ENCODE peak calls at places on chromosomes 4 and X, in five cellular contexts. V is NT2/D1; C is activated naive CD4-positive, alpha-beta T cell treated with anti-CD3 and anti-CD28 coated beads for 36 hours; O is NCI-H2029; Q is GM13976. J is an unnamed sample.

GRCh38 chr4:69523385-69524132 is 27.9 kb upstream of the UGT2B4 start:
- DNase-seq in C (no peak), V (no peak), Q (no peak), O (no peak), J (peak)

GRCh38 chr4:111849726-111850284 is 295.4 kb upstream of the FAM241A start:
- DNase-seq in O (no peak), Q (no peak), V (no peak), C (no peak), J (no peak)

GRCh38 chr4:621296-622070 is 3.9 kb upstream of the PDE6B start:
- DNase-seq in Q (no peak), O (no peak), C (no peak), V (no peak), J (no peak)

GRCh38 chr4:94636004-94636403 is 121.8 kb upstream of the BMPR1B start:
- DNase-seq in C (no peak), Q (no peak), V (no peak), O (no peak), J (no peak)

GRCh38 chr4:186651624-186652023 is 72.0 kb downstream of the FAT1 start:
- DNase-seq in C (no peak), Q (no peak), V (no peak), O (peak), J (peak)

GRCh38 chr4:54657556-54658313 is at the start of gene KIT:
- DNase-seq in O (peak), Q (peak), C (peak), V (peak), J (no peak)

GRCh38 chrX:14051416-14051815 is 21.7 kb upstream of the GEMIN8 start:
- DNase-seq in Q (no peak), V (no peak), O (no peak), C (no peak), J (no peak)

GRCh38 chr4:134702374-134702773 is 500.8 kb upstream of the PABPC4L start:
- DNase-seq in C (no peak), Q (no peak), V (no peak), O (no peak), J (no peak)

GRCh38 chrX:19543951-19544359 is 28.6 kb upstream of the MAP3K15 start:
- DNase-seq in Q (no peak), C (no peak), O (no peak), V (no peak), J (no peak)

GRCh38 chrX:45710081-45710801 is 509.6 kb upstream of the DIPK2B start:
- DNase-seq in O (no peak), Q (peak), V (no peak), C (peak), J (no peak)

GRCh38 chrX:129310000-129310399 is 213.3 kb downstream of the SMARCA1 start:
- DNase-seq in Q (no peak), C (no peak), O (no peak), V (peak), J (no peak)

GRCh38 chrX:34341258-34341657 is 209.1 kb upstream of the FAM47A start:
- DNase-seq in V (no peak), O (no peak), C (no peak), Q (no peak), J (no peak)

GRCh38 chr4:182280439-182281111 is 37.4 kb downstream of the TENM3 start:
- DNase-seq in C (no peak), O (no peak), V (no peak), Q (no peak), J (no peak)

GRCh38 chr4:186743261-186743660 is 19.6 kb upstream of the FAT1 start:
- DNase-seq in V (no peak), O (no peak), Q (no peak), C (no peak), J (no peak)

GRCh38 chr4:158904815-158905214 is 136.0 kb downstream of the FNIP2 start:
- DNase-seq in O (no peak), Q (no peak), V (no peak), C (no peak), J (no peak)

GRCh38 chrX:78625292-78625909 is 33.7 kb downstream of the RTL3 start:
- DNase-seq in O (no peak), Q (no peak), C (no peak), V (no peak), J (no peak)

GRCh38 chr4:122689972-122690371 is 42.5 kb upstream of the BBS12 start:
- DNase-seq in Q (peak), V (no peak), C (no peak), O (no peak), J (no peak)

GRCh38 chr4:5814421-5814820 is 78.5 kb downstream of the CRMP1 start:
- DNase-seq in C (no peak), Q (no peak), V (no peak), O (no peak), J (no peak)

GRCh38 chr4:78766026-78766425 is 10.1 kb upstream of the BMP2K start:
- DNase-seq in O (no peak), C (no peak), Q (no peak), V (no peak), J (no peak)

GRCh38 chr4:20305976-20306375 is 54.3 kb downstream of the SLIT2 start:
- DNase-seq in C (no peak), O (no peak), Q (no peak), V (no peak), J (no peak)

GRCh38 chr4:21012851-21013331 is 312.6 kb downstream of the PACRGL start:
- DNase-seq in Q (no peak), C (no peak), V (no peak), O (no peak), J (no peak)

GRCh38 chr4:56603297-56603696 is 77.8 kb downstream of the HOPX start:
- DNase-seq in V (no peak), O (no peak), C (no peak), Q (no peak), J (no peak)

GRCh38 chr4:20520901-20521300 is 179.4 kb upstream of the PACRGL start:
- DNase-seq in O (no peak), C (no peak), V (no peak), Q (no peak), J (no peak)

GRCh38 chr4:147864591-147864990 is 132.7 kb downstream of the ARHGAP10 start:
- DNase-seq in O (no peak), V (no peak), C (no peak), Q (no peak), J (no peak)

GRCh38 chr4:26952891-26953290 is 92.2 kb downstream of the STIM2 start:
- DNase-seq in V (no peak), Q (no peak), C (no peak), O (no peak), J (no peak)

GRCh38 chr4:55729306-55730142 is 90.1 kb upstream of the EXOC1L start:
- DNase-seq in C (no peak), O (no peak), V (no peak), Q (no peak), J (no peak)

GRCh38 chr4:25107827-25108516 is 52.3 kb downstream of the SEPSECS start:
- DNase-seq in C (no peak), O (peak), V (no peak), Q (peak), J (no peak)

GRCh38 chr4:115376866-115377265 is 263.4 kb upstream of the NDST4 start:
- DNase-seq in V (no peak), Q (no peak), O (no peak), C (no peak), J (no peak)

GRCh38 chrX:40646489-40647306 is 663 bp downstream of the CXorf38 start:
- DNase-seq in O (no peak), C (peak), Q (peak), V (peak), J (no peak)

GRCh38 chrX:22134681-22135080 is 102.6 kb downstream of the PHEX start:
- DNase-seq in Q (no peak), O (no peak), C (no peak), V (no peak), J (no peak)

GRCh38 chr4:169116270-169116901 is 106.3 kb upstream of the CBR4 start:
- DNase-seq in O (no peak), C (no peak), V (no peak), Q (no peak), J (no peak)

GRCh38 chr4:34953145-34953799 is 1291.0 kb downstream of the ARAP2 start:
- DNase-seq in V (no peak), C (no peak), Q (no peak), O (no peak), J (no peak)

GRCh38 chrX:86171366-86171765 is 23.1 kb downstream of the DACH2 start:
- DNase-seq in C (no peak), Q (no peak), V (no peak), O (no peak), J (peak)

GRCh38 chr4:151933122-151933827 is 172.5 kb upstream of the GATB start:
- DNase-seq in C (no peak), Q (no peak), O (no peak), V (no peak), J (no peak)

GRCh38 chr4:38095691-38096090 is 135.5 kb downstream of the PTTG2 start:
- DNase-seq in V (no peak), O (no peak), Q (no peak), C (no peak), J (no peak)

GRCh38 chrX:19673334-19674040 is 158.2 kb upstream of the MAP3K15 start:
- DNase-seq in V (no peak), Q (no peak), C (no peak), O (no peak), J (no peak)